ENCODE peak calls at places on chromosomes 7 and 10, in ten cellular contexts. One of them, this sample, is unnamed.

GRCh38 chr7:149884016-149884415 is 10.2 kb downstream of the ATP6V0E2 start:
- DNase-seq in suprapubic skin: no peak
- DNase-seq in body of pancreas: peak; percentile 68
- DNase-seq in fibroblast of lung: no peak
- DNase-seq in PC-3: no peak
- DNase-seq in PC-9: no peak
- DNase-seq in spleen: no peak
- DNase-seq in upper lobe of right lung: no peak
- DNase-seq in pancreas: peak; percentile 79
- DNase-seq in MM.1S: no peak
- DNase-seq in this sample: no peak

GRCh38 chr10:21315321-21316220 is 209.9 kb downstream of the SKIDA1 start:
- DNase-seq in fibroblast of lung: peak; percentile 92
- DNase-seq in body of pancreas: peak; percentile 62
- DNase-seq in pancreas: peak; percentile 53
- DNase-seq in suprapubic skin: peak; percentile 82
- DNase-seq in spleen: no peak
- DNase-seq in upper lobe of right lung: peak; percentile 75
- DNase-seq in MM.1S: no peak
- DNase-seq in PC-9: peak; percentile 44
- DNase-seq in PC-3: no peak
- DNase-seq in this sample: no peak

GRCh38 chr10:119849031-119849789 is 23.4 kb downstream of the MCMBP start:
- DNase-seq in fibroblast of lung: peak; percentile 20
- DNase-seq in PC-9: peak; percentile 40
- DNase-seq in MM.1S: no peak
- DNase-seq in suprapubic skin: no peak
- DNase-seq in body of pancreas: no peak
- DNase-seq in PC-3: no peak
- DNase-seq in upper lobe of right lung: no peak
- DNase-seq in spleen: no peak
- DNase-seq in pancreas: no peak
- DNase-seq in this sample: no peak

GRCh38 chr7:6162650-6163366 is 109.6 kb downstream of the CYTH3 start:
- DNase-seq in suprapubic skin: no peak
- DNase-seq in MM.1S: peak; percentile 81
- DNase-seq in fibroblast of lung: no peak
- DNase-seq in PC-3: no peak
- DNase-seq in PC-9: no peak
- DNase-seq in upper lobe of right lung: peak; percentile 52
- DNase-seq in body of pancreas: no peak
- DNase-seq in spleen: no peak
- DNase-seq in pancreas: no peak
- DNase-seq in this sample: no peak

GRCh38 chr7:131786204-131786603 is 229.8 kb upstream of the PODXL start:
- DNase-seq in pancreas: no peak
- DNase-seq in PC-3: no peak
- DNase-seq in PC-9: no peak
- DNase-seq in body of pancreas: no peak
- DNase-seq in upper lobe of right lung: no peak
- DNase-seq in fibroblast of lung: no peak
- DNase-seq in spleen: no peak
- DNase-seq in suprapubic skin: no peak
- DNase-seq in MM.1S: no peak
- DNase-seq in this sample: no peak

GRCh38 chr10:43693602-43694001 is 44.9 kb upstream of the ZNF32 start:
- DNase-seq in pancreas: no peak
- DNase-seq in PC-3: no peak
- DNase-seq in PC-9: no peak
- DNase-seq in suprapubic skin: no peak
- DNase-seq in upper lobe of right lung: no peak
- DNase-seq in spleen: no peak
- DNase-seq in body of pancreas: no peak
- DNase-seq in fibroblast of lung: no peak
- DNase-seq in MM.1S: no peak
- DNase-seq in this sample: no peak

GRCh38 chr7:139797607-139798006 is 19.8 kb upstream of the HIPK2 start:
- DNase-seq in pancreas: no peak
- DNase-seq in PC-9: no peak
- DNase-seq in upper lobe of right lung: no peak
- DNase-seq in suprapubic skin: no peak
- DNase-seq in fibroblast of lung: no peak
- DNase-seq in PC-3: no peak
- DNase-seq in body of pancreas: no peak
- DNase-seq in spleen: no peak
- DNase-seq in MM.1S: no peak
- DNase-seq in this sample: no peak

GRCh38 chr7:147079083-147079482 is 962.5 kb downstream of the CNTNAP2 start:
- DNase-seq in body of pancreas: no peak
- DNase-seq in pancreas: no peak
- DNase-seq in spleen: no peak
- DNase-seq in suprapubic skin: no peak
- DNase-seq in upper lobe of right lung: no peak
- DNase-seq in PC-3: no peak
- DNase-seq in PC-9: no peak
- DNase-seq in fibroblast of lung: no peak
- DNase-seq in MM.1S: no peak
- DNase-seq in this sample: no peak

GRCh38 chr10:3126741-3127342 is 45.7 kb downstream of the PITRM1 start:
- DNase-seq in MM.1S: no peak
- DNase-seq in PC-3: no peak
- DNase-seq in pancreas: peak; percentile 41
- DNase-seq in upper lobe of right lung: no peak
- DNase-seq in spleen: no peak
- DNase-seq in PC-9: no peak
- DNase-seq in suprapubic skin: no peak
- DNase-seq in fibroblast of lung: no peak
- DNase-seq in body of pancreas: peak; percentile 34
- DNase-seq in this sample: no peak

GRCh38 chr7:14807498-14807897 is 95.1 kb downstream of the DGKB start:
- DNase-seq in pancreas: no peak
- DNase-seq in suprapubic skin: no peak
- DNase-seq in PC-9: no peak
- DNase-seq in upper lobe of right lung: no peak
- DNase-seq in fibroblast of lung: no peak
- DNase-seq in PC-3: no peak
- DNase-seq in spleen: no peak
- DNase-seq in body of pancreas: no peak
- DNase-seq in MM.1S: no peak
- DNase-seq in this sample: no peak

GRCh38 chr10:130547368-130547767 is 411.2 kb downstream of the GLRX3 start:
- DNase-seq in suprapubic skin: no peak
- DNase-seq in upper lobe of right lung: no peak
- DNase-seq in MM.1S: no peak
- DNase-seq in fibroblast of lung: no peak
- DNase-seq in pancreas: no peak
- DNase-seq in body of pancreas: no peak
- DNase-seq in PC-3: no peak
- DNase-seq in spleen: no peak
- DNase-seq in PC-9: no peak
- DNase-seq in this sample: no peak

GRCh38 chr10:94314913-94315545 is 47.7 kb downstream of the NOC3L start:
- DNase-seq in suprapubic skin: no peak
- DNase-seq in PC-3: no peak
- DNase-seq in spleen: no peak
- DNase-seq in pancreas: no peak
- DNase-seq in fibroblast of lung: peak; percentile 70
- DNase-seq in PC-9: no peak
- DNase-seq in upper lobe of right lung: no peak
- DNase-seq in MM.1S: no peak
- DNase-seq in body of pancreas: no peak
- DNase-seq in this sample: no peak

GRCh38 chr7:47449810-47450586 is 131.9 kb downstream of the TNS3 start:
- DNase-seq in upper lobe of right lung: no peak
- DNase-seq in MM.1S: no peak
- DNase-seq in fibroblast of lung: peak; percentile 98
- DNase-seq in suprapubic skin: no peak
- DNase-seq in PC-3: no peak
- DNase-seq in pancreas: no peak
- DNase-seq in body of pancreas: no peak
- DNase-seq in PC-9: no peak
- DNase-seq in spleen: no peak
- DNase-seq in this sample: no peak

GRCh38 chr10:79066460-79067240 is 2.1 kb upstream of the ZMIZ1 start:
- DNase-seq in PC-9: no peak
- DNase-seq in fibroblast of lung: peak; percentile 51
- DNase-seq in PC-3: peak; percentile 94
- DNase-seq in pancreas: peak; percentile 26
- DNase-seq in suprapubic skin: no peak
- DNase-seq in upper lobe of right lung: no peak
- DNase-seq in body of pancreas: no peak
- DNase-seq in MM.1S: peak; percentile 12
- DNase-seq in spleen: no peak
- DNase-seq in this sample: no peak

GRCh38 chr10:131645756-131646155 is 255.1 kb upstream of the PPP2R2D start:
- DNase-seq in MM.1S: no peak
- DNase-seq in PC-9: no peak
- DNase-seq in spleen: no peak
- DNase-seq in pancreas: no peak
- DNase-seq in fibroblast of lung: no peak
- DNase-seq in body of pancreas: no peak
- DNase-seq in PC-3: no peak
- DNase-seq in upper lobe of right lung: peak; percentile 53
- DNase-seq in suprapubic skin: no peak
- DNase-seq in this sample: no peak

DNA sequence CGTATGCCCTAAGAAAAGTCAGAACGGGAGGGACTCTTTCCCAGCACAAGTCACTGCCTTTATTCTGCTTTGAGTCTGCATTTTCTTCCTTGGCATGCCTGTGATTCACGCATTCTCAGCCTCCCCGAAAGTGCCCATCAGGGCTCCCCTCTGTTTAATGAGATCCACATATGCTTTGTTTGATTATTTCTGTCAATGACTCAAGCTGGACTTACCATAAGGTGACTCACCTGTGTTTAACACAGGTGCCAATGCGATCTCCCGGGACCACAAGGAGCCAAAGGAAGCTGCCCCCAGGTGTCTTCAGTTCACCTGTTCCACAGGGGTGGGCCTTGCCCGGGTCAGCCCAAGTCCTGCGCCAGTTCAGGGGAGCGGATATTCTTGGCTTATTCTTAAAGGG is 386.0 kb upstream of the SHH start:
- DNase-seq in body of pancreas: no peak
- DNase-seq in upper lobe of right lung: no peak
- DNase-seq in pancreas: no peak
- DNase-seq in PC-3: peak; percentile 47
- DNase-seq in MM.1S: no peak
- DNase-seq in spleen: no peak
- DNase-seq in suprapubic skin: no peak
- DNase-seq in PC-9: peak; percentile 55
- DNase-seq in fibroblast of lung: no peak
- DNase-seq in this sample: no peak
- H3K9me3 ChIP-seq in body of pancreas: no peaks in the 10 kb centered on the region
- H3K9me3 ChIP-seq in upper lobe of right lung: no peaks in the 10 kb centered on the region
- H3K9me3 ChIP-seq in pancreas: no peaks in the 10 kb centered on the region
- H3K9me3 ChIP-seq in PC-3: no peaks in the 10 kb centered on the region
- H3K9me3 ChIP-seq in MM.1S: peaks cover 4% of the 10 kb centered on the region
- H3K9me3 ChIP-seq in spleen: no peaks in the 10 kb centered on the region
- H3K9me3 ChIP-seq in suprapubic skin: no peaks in the 10 kb centered on the region
- H3K9me3 ChIP-seq in PC-9: no peaks in the 10 kb centered on the region
- H3K9me3 ChIP-seq in fibroblast of lung: no peaks in the 10 kb centered on the region
- H3K9me3 ChIP-seq in this sample: no peaks in the 10 kb centered on the region

DNA sequence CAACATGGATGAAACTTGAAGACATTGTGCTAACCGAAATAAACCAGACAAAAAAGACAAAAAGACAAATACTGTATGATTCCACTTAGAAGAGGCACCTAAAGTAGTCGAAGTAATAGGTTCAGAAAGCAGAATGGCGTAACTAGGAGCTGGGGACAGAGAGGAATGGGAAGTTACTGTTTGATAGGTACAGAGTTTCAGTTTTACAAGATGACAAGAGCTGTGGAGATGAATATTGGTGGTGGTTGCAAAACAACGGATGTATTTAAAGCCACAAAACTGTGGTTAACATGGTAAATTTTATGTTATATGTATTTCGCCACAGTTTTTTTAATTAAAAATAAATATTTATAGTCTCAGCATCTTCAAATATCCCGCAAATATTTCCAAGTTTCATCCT is 64.1 kb upstream of the DIP2C start:
- DNase-seq in fibroblast of lung: no peak
- DNase-seq in pancreas: no peak
- DNase-seq in MM.1S: peak; percentile 17
- DNase-seq in PC-9: no peak
- DNase-seq in upper lobe of right lung: no peak
- DNase-seq in spleen: no peak
- DNase-seq in suprapubic skin: no peak
- DNase-seq in PC-3: no peak
- DNase-seq in body of pancreas: no peak
- DNase-seq in this sample: no peak
- H3K9me3 ChIP-seq in fibroblast of lung: no peaks in the 10 kb centered on the region
- H3K9me3 ChIP-seq in pancreas: no peaks in the 10 kb centered on the region
- H3K9me3 ChIP-seq in MM.1S: no peaks in the 10 kb centered on the region
- H3K9me3 ChIP-seq in PC-9: no peaks in the 10 kb centered on the region
- H3K9me3 ChIP-seq in upper lobe of right lung: no peaks in the 10 kb centered on the region
- H3K9me3 ChIP-seq in spleen: no peaks in the 10 kb centered on the region
- H3K9me3 ChIP-seq in suprapubic skin: peaks cover 6% of the 10 kb centered on the region
- H3K9me3 ChIP-seq in PC-3: no peaks in the 10 kb centered on the region
- H3K9me3 ChIP-seq in body of pancreas: no peaks in the 10 kb centered on the region
- H3K9me3 ChIP-seq in this sample: peaks cover 9% of the 10 kb centered on the region

GRCh38 chr10:71948496-71949067 is 15.6 kb upstream of the CHST3 start:
- DNase-seq in PC-3: peak; percentile 54
- DNase-seq in body of pancreas: no peak
- DNase-seq in suprapubic skin: no peak
- DNase-seq in MM.1S: no peak
- DNase-seq in pancreas: no peak
- DNase-seq in upper lobe of right lung: no peak
- DNase-seq in fibroblast of lung: no peak
- DNase-seq in PC-9: peak; percentile 80
- DNase-seq in spleen: no peak
- DNase-seq in this sample: no peak
- H3K9me3 ChIP-seq in PC-3: peaks cover 9% of the 10 kb centered on the region
- H3K9me3 ChIP-seq in body of pancreas: no peaks in the 10 kb centered on the region
- H3K9me3 ChIP-seq in suprapubic skin: peaks cover 29% of the 10 kb centered on the region
- H3K9me3 ChIP-seq in MM.1S: no peaks in the 10 kb centered on the region
- H3K9me3 ChIP-seq in pancreas: no peaks in the 10 kb centered on the region
- H3K9me3 ChIP-seq in upper lobe of right lung: peaks cover 34% of the 10 kb centered on the region
- H3K9me3 ChIP-seq in fibroblast of lung: no peaks in the 10 kb centered on the region
- H3K9me3 ChIP-seq in PC-9: peaks cover 30% of the 10 kb centered on the region
- H3K9me3 ChIP-seq in spleen: peaks cover 16% of the 10 kb centered on the region
- H3K9me3 ChIP-seq in this sample: peaks cover 50% of the 10 kb centered on the region

DNA sequence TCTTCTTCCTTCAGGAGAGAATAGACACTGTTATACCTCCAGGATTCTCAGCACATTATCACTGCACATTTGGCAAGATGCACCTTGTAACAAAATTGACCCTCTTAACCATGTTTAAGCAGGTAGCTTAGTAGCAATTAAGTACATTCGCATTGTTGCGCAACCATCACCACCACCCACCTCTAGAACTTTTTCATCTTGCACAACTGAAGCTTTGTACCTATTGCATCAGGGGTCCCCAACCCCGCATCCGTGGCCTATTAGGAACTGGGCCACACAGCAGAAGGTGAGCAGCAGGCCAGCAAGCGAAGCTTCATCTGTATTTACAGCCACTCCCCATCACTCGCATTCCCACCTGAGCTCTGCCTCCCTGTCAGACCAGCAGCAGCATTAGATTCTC is 29.9 kb upstream of the SMURF1 start:
- DNase-seq in pancreas: no peak
- DNase-seq in fibroblast of lung: no peak
- DNase-seq in spleen: no peak
- DNase-seq in suprapubic skin: no peak
- DNase-seq in PC-3: no peak
- DNase-seq in upper lobe of right lung: no peak
- DNase-seq in body of pancreas: no peak
- DNase-seq in PC-9: no peak
- DNase-seq in MM.1S: no peak
- DNase-seq in this sample: no peak
- H3K9me3 ChIP-seq in pancreas: no peaks in the 10 kb centered on the region
- H3K9me3 ChIP-seq in fibroblast of lung: no peaks in the 10 kb centered on the region
- H3K9me3 ChIP-seq in spleen: no peaks in the 10 kb centered on the region
- H3K9me3 ChIP-seq in suprapubic skin: no peaks in the 10 kb centered on the region
- H3K9me3 ChIP-seq in PC-3: no peaks in the 10 kb centered on the region
- H3K9me3 ChIP-seq in upper lobe of right lung: no peaks in the 10 kb centered on the region
- H3K9me3 ChIP-seq in body of pancreas: no peaks in the 10 kb centered on the region
- H3K9me3 ChIP-seq in PC-9: no peaks in the 10 kb centered on the region
- H3K9me3 ChIP-seq in MM.1S: no peaks in the 10 kb centered on the region
- H3K9me3 ChIP-seq in this sample: no peaks in the 10 kb centered on the region

This sample was measured in CD4-positive, alpha-beta T cell.